ENCODE peak calls at places on chromosomes 12 and 14, in seven cellular contexts. One of them, this sample, is unnamed.

GRCh38 chr12:127509066-127509778 is 757.7 kb upstream of the TMEM132C start:
- DNase-seq in HCT116: no peak
- DNase-seq in kidney epithelial cell: no peak
- DNase-seq in H7: no peak
- DNase-seq in fibroblast of mammary gland: peak; percentile 84
- DNase-seq in CD8-positive, alpha-beta memory T cell: no peak
- DNase-seq in IMR-90: peak; percentile 89
- DNase-seq in this sample: no peak

GRCh38 chr12:93911436-93911835 is 234.3 kb downstream of the CRADD start:
- DNase-seq in HCT116: no peak
- DNase-seq in kidney epithelial cell: no peak
- DNase-seq in H7: no peak
- DNase-seq in fibroblast of mammary gland: no peak
- DNase-seq in CD8-positive, alpha-beta memory T cell: no peak
- DNase-seq in IMR-90: peak; percentile 47
- DNase-seq in this sample: no peak

GRCh38 chr12:117294206-117294605 is 67.2 kb downstream of the NOS1 start:
- DNase-seq in HCT116: no peak
- DNase-seq in kidney epithelial cell: no peak
- DNase-seq in H7: peak; percentile 68
- DNase-seq in fibroblast of mammary gland: no peak
- DNase-seq in CD8-positive, alpha-beta memory T cell: no peak
- DNase-seq in IMR-90: no peak
- DNase-seq in this sample: no peak

GRCh38 chr14:100762089-100762515 is 35.4 kb downstream of the DLK1 start:
- DNase-seq in HCT116: no peak
- DNase-seq in kidney epithelial cell: no peak
- DNase-seq in H7: no peak
- DNase-seq in fibroblast of mammary gland: peak; percentile 25
- DNase-seq in CD8-positive, alpha-beta memory T cell: no peak
- DNase-seq in IMR-90: peak; percentile 44
- DNase-seq in this sample: no peak

GRCh38 chr12:112506513-112507166 is 87.9 kb downstream of the PTPN11 start:
- DNase-seq in HCT116: no peak
- DNase-seq in kidney epithelial cell: no peak
- DNase-seq in H7: no peak
- DNase-seq in fibroblast of mammary gland: no peak
- DNase-seq in CD8-positive, alpha-beta memory T cell: no peak
- DNase-seq in IMR-90: no peak
- DNase-seq in this sample: no peak

GRCh38 chr14:21395450-21395849 is 11.6 kb upstream of the SUPT16H start:
- DNase-seq in HCT116: no peak
- DNase-seq in kidney epithelial cell: no peak
- DNase-seq in H7: no peak
- DNase-seq in fibroblast of mammary gland: no peak
- DNase-seq in CD8-positive, alpha-beta memory T cell: no peak
- DNase-seq in IMR-90: no peak
- DNase-seq in this sample: no peak

GRCh38 chr12:2749580-2749979 is 45.2 kb upstream of the FKBP4 start:
- DNase-seq in HCT116: no peak
- DNase-seq in kidney epithelial cell: no peak
- DNase-seq in H7: no peak
- DNase-seq in fibroblast of mammary gland: no peak
- DNase-seq in CD8-positive, alpha-beta memory T cell: no peak
- DNase-seq in IMR-90: no peak
- DNase-seq in this sample: no peak

GRCh38 chr12:130832561-130833209 is 6.4 kb downstream of the STX2 start:
- DNase-seq in HCT116: no peak
- DNase-seq in kidney epithelial cell: no peak
- DNase-seq in H7: no peak
- DNase-seq in fibroblast of mammary gland: peak; percentile 83
- DNase-seq in CD8-positive, alpha-beta memory T cell: no peak
- DNase-seq in IMR-90: peak; percentile 78
- DNase-seq in this sample: no peak

GRCh38 chr14:92646952-92647461 is 101.4 kb downstream of the LGMN start:
- DNase-seq in HCT116: no peak
- DNase-seq in kidney epithelial cell: no peak
- DNase-seq in H7: peak; percentile 4
- DNase-seq in fibroblast of mammary gland: peak; percentile 86
- DNase-seq in CD8-positive, alpha-beta memory T cell: no peak
- DNase-seq in IMR-90: peak; percentile 94
- DNase-seq in this sample: no peak

GRCh38 chr14:88143817-88144216 is 138.9 kb downstream of the GPR65 start:
- DNase-seq in HCT116: no peak
- DNase-seq in kidney epithelial cell: no peak
- DNase-seq in H7: peak; percentile 39
- DNase-seq in fibroblast of mammary gland: no peak
- DNase-seq in CD8-positive, alpha-beta memory T cell: no peak
- DNase-seq in IMR-90: no peak
- DNase-seq in this sample: no peak

GRCh38 chr14:87491816-87492215 is 501.2 kb downstream of the GALC start:
- DNase-seq in HCT116: no peak
- DNase-seq in kidney epithelial cell: peak; percentile 18
- DNase-seq in H7: no peak
- DNase-seq in fibroblast of mammary gland: peak; percentile 1
- DNase-seq in CD8-positive, alpha-beta memory T cell: no peak
- DNase-seq in IMR-90: no peak
- DNase-seq in this sample: no peak

GRCh38 chr12:94266796-94267529 is 118.6 kb downstream of the PLXNC1 start:
- DNase-seq in HCT116: no peak
- DNase-seq in kidney epithelial cell: no peak
- DNase-seq in H7: no peak
- DNase-seq in fibroblast of mammary gland: peak; percentile 95
- DNase-seq in CD8-positive, alpha-beta memory T cell: no peak
- DNase-seq in IMR-90: peak; percentile 61
- DNase-seq in this sample: no peak

GRCh38 chr12:57864811-57865751 is 18.6 kb upstream of the CTDSP2 start:
- DNase-seq in HCT116: peak; percentile 32
- DNase-seq in kidney epithelial cell: no peak
- DNase-seq in H7: peak; percentile 93
- DNase-seq in fibroblast of mammary gland: peak; percentile 79
- DNase-seq in CD8-positive, alpha-beta memory T cell: peak; percentile 22
- DNase-seq in IMR-90: peak; percentile 77
- DNase-seq in this sample: no peak

GRCh38 chr14:96362071-96362964 is 823 bp downstream of the ATG2B start:
- DNase-seq in HCT116: peak; percentile 63
- DNase-seq in kidney epithelial cell: peak; percentile 14
- DNase-seq in H7: peak; percentile 9
- DNase-seq in fibroblast of mammary gland: peak; percentile 52
- DNase-seq in CD8-positive, alpha-beta memory T cell: peak; percentile 30
- DNase-seq in IMR-90: peak; percentile 30
- DNase-seq in this sample: peak; percentile 87

GRCh38 chr14:94767321-94767878 is 2.5 kb downstream of the GSC start:
- DNase-seq in HCT116: no peak
- DNase-seq in kidney epithelial cell: no peak
- DNase-seq in H7: peak; percentile 69
- DNase-seq in fibroblast of mammary gland: no peak
- DNase-seq in CD8-positive, alpha-beta memory T cell: no peak
- DNase-seq in IMR-90: no peak
- DNase-seq in this sample: no peak

GRCh38 chr12:15525414-15525813 is 203.1 kb downstream of the PTPRO start:
- DNase-seq in HCT116: no peak
- DNase-seq in kidney epithelial cell: no peak
- DNase-seq in H7: no peak
- DNase-seq in fibroblast of mammary gland: no peak
- DNase-seq in CD8-positive, alpha-beta memory T cell: no peak
- DNase-seq in IMR-90: no peak
- DNase-seq in this sample: no peak

GRCh38 chr14:99058542-99058941 is 213.5 kb downstream of the BCL11B start:
- DNase-seq in HCT116: no peak
- DNase-seq in kidney epithelial cell: no peak
- DNase-seq in H7: no peak
- DNase-seq in fibroblast of mammary gland: no peak
- DNase-seq in CD8-positive, alpha-beta memory T cell: no peak
- DNase-seq in IMR-90: no peak
- DNase-seq in this sample: no peak

GRCh38 chr14:37583358-37584210 is 11.5 kb downstream of the FOXA1 start:
- DNase-seq in HCT116: no peak
- DNase-seq in kidney epithelial cell: no peak
- DNase-seq in H7: peak; percentile 80
- DNase-seq in fibroblast of mammary gland: no peak
- DNase-seq in CD8-positive, alpha-beta memory T cell: no peak
- DNase-seq in IMR-90: no peak
- DNase-seq in this sample: no peak

GRCh38 chr14:91892918-91893527 is 25.7 kb upstream of the TC2N start:
- DNase-seq in HCT116: peak; percentile 23
- DNase-seq in kidney epithelial cell: no peak
- DNase-seq in H7: peak; percentile 86
- DNase-seq in fibroblast of mammary gland: no peak
- DNase-seq in CD8-positive, alpha-beta memory T cell: no peak
- DNase-seq in IMR-90: no peak
- DNase-seq in this sample: no peak

GRCh38 chr14:33110737-33111443 is 172.2 kb downstream of the NPAS3 start:
- DNase-seq in HCT116: no peak
- DNase-seq in kidney epithelial cell: no peak
- DNase-seq in H7: no peak
- DNase-seq in fibroblast of mammary gland: no peak
- DNase-seq in CD8-positive, alpha-beta memory T cell: no peak
- DNase-seq in IMR-90: no peak
- DNase-seq in this sample: no peak

GRCh38 chr12:3770891-3771290 is 18.0 kb upstream of the CRACR2A start:
- DNase-seq in HCT116: no peak
- DNase-seq in kidney epithelial cell: peak; percentile 12
- DNase-seq in H7: no peak
- DNase-seq in fibroblast of mammary gland: peak; percentile 95
- DNase-seq in CD8-positive, alpha-beta memory T cell: no peak
- DNase-seq in IMR-90: peak; percentile 61
- DNase-seq in this sample: no peak

DNA sequence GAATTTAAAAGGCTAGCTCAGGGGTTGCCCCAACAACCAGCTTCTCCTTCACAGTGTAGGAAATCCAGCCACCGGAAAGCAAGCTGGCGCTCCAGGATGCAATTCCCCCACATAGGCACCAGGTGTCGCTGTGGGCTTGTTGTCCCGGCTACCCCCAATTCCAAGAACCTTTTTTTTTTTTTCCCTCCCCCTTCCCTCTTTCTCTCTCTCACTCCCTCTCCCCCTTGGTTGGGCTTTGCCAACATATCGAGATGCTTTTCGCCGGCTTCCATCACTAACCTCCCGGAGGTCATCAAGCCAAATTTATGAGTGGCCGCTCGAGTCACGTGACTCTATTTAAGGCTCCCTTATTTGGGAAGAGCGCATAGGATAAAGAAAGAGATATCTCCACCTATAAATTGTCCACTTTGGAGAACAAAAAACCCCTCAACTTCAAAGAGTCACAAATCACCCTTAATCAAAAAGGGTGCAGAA is at the start of gene HOXC5:
- DNase-seq in HCT116: peak; percentile 54
- DNase-seq in kidney epithelial cell: no peak
- DNase-seq in H7: peak; percentile 95
- DNase-seq in fibroblast of mammary gland: peak; percentile 98
- DNase-seq in CD8-positive, alpha-beta memory T cell: peak; percentile 42
- DNase-seq in IMR-90: peak; percentile 38
- DNase-seq in this sample: peak; percentile 47
- H3K4me3 ChIP-seq in HCT116: peak within 1 kb of the TSS; percentile 55
- H3K4me3 ChIP-seq in kidney epithelial cell: peak within 1 kb of the TSS; percentile 27
- H3K4me3 ChIP-seq in H7: no peak within 1 kb of the TSS
- H3K4me3 ChIP-seq in fibroblast of mammary gland: peak within 1 kb of the TSS; percentile 52
- H3K4me3 ChIP-seq in CD8-positive, alpha-beta memory T cell: no peak within 1 kb of the TSS
- H3K4me3 ChIP-seq in IMR-90: no peak within 1 kb of the TSS
- H3K4me3 ChIP-seq in this sample: no peak within 1 kb of the TSS

DNA sequence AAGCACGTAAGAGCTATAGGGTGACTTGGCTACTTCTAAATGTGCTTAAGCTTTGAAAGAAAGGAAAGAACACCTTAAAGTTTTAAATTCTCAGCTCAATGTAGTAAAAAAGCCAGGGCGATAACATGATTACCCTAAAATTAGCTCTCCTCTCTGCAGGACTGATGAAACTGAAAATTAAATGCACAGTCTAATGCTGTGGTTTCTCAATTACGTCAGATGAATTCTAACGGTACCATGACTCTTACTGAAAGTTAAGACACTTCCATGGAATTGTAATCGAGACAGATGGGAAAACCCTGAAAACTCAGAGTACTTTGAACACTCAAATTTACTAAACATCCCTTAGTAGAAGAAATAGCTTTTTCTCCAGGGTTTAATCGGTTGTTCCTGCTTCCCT is 25.9 kb upstream of the PRKD1 start:
- DNase-seq in HCT116: no peak
- DNase-seq in kidney epithelial cell: no peak
- DNase-seq in H7: no peak
- DNase-seq in fibroblast of mammary gland: peak; percentile 47
- DNase-seq in CD8-positive, alpha-beta memory T cell: no peak
- DNase-seq in IMR-90: no peak
- DNase-seq in this sample: no peak
- H3K4me3 ChIP-seq in HCT116: no peak overlapping the region
- H3K4me3 ChIP-seq in kidney epithelial cell: no peak overlapping the region
- H3K4me3 ChIP-seq in H7: no peak overlapping the region
- H3K4me3 ChIP-seq in fibroblast of mammary gland: no peak overlapping the region
- H3K4me3 ChIP-seq in CD8-positive, alpha-beta memory T cell: no peak overlapping the region
- H3K4me3 ChIP-seq in IMR-90: no peak overlapping the region
- H3K4me3 ChIP-seq in this sample: no peak overlapping the region

DNA sequence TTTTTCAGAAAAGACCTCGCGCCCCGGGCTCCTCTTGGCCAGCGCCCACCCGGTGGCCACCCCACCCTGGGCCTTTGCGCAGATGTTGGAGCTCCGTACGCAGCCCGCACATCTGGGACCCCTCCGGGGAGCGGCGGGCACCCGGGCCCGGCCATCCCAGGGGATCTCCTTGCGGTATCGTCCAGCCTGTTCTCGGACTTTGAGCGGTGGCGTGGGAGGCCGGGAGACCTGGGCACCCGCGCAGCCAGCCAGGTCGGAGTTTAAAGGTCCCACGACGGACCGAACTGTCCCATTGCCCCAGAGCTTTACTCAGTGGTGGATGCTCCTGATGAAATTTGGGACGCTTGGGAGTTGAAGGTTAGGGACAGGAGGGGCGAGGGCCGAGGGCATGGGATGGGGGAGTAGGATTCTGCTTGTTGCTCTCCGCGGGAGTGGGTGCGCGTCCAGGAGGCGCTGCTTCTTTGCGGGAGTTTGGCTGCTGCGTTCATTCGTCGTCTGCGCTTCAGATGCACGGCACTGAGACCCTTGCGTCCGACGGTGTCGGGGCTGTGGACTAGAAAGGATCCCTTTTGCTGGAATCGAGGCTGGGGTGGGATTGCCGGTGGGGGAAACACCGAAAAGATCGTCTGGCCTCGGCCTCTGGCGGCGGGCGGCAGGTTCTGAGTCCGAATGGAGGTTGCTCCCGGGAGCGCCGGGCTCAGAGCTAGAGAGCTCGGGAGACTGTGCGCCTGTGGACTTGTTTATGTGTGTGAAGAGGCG is 1.4 kb downstream of the NTF3 start:
- DNase-seq in HCT116: no peak
- DNase-seq in kidney epithelial cell: no peak
- DNase-seq in H7: peak; percentile 76
- DNase-seq in fibroblast of mammary gland: no peak
- DNase-seq in CD8-positive, alpha-beta memory T cell: no peak
- DNase-seq in IMR-90: peak; percentile 63
- DNase-seq in this sample: no peak
- H3K4me3 ChIP-seq in HCT116: no peak overlapping the region
- H3K4me3 ChIP-seq in kidney epithelial cell: peak overlapping the region; percentile 59
- H3K4me3 ChIP-seq in H7: peak overlapping the region; percentile 43
- H3K4me3 ChIP-seq in fibroblast of mammary gland: no peak overlapping the region
- H3K4me3 ChIP-seq in CD8-positive, alpha-beta memory T cell: no peak overlapping the region
- H3K4me3 ChIP-seq in IMR-90: peak overlapping the region; percentile 94
- H3K4me3 ChIP-seq in this sample: peak overlapping the region; percentile 37

DNA sequence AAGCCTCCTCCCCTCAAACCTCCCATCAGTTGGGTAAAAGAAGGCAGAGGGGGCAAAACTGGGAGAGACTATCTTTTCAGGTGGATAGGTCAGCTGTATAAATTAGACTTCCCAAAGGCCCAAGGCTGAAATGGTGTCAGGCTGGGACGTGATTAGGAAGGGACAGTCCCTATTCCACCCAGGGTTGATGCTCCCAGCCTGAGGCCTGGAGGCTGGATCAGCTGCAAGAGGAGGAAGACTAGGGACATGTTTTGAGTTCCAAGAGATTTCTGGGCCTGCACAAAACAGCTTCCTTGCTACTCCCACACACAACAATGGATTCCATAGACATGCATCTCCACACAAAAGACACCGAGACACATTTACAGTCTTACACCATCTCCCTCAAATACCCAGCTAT is 3.5 kb downstream of the JPH4 start:
- DNase-seq in HCT116: no peak
- DNase-seq in kidney epithelial cell: no peak
- DNase-seq in H7: peak; percentile 30
- DNase-seq in fibroblast of mammary gland: no peak
- DNase-seq in CD8-positive, alpha-beta memory T cell: no peak
- DNase-seq in IMR-90: no peak
- DNase-seq in this sample: no peak
- H3K4me3 ChIP-seq in HCT116: no peak overlapping the region
- H3K4me3 ChIP-seq in kidney epithelial cell: no peak overlapping the region
- H3K4me3 ChIP-seq in H7: no peak overlapping the region
- H3K4me3 ChIP-seq in fibroblast of mammary gland: no peak overlapping the region
- H3K4me3 ChIP-seq in CD8-positive, alpha-beta memory T cell: no peak overlapping the region
- H3K4me3 ChIP-seq in IMR-90: no peak overlapping the region
- H3K4me3 ChIP-seq in this sample: no peak overlapping the region

This sample was measured in Jurkat, Clone E6-1.